ENCODE peak calls at places on chromosomes 12 and 14, in seven cellular contexts. One of them, this sample, is unnamed.

GRCh38 chr12:64160021-64160717 is 61.9 kb downstream of the KICS2 start:
- DNase-seq in stomach: no peak
- DNase-seq in CD8-positive, alpha-beta T cell: no peak
- DNase-seq in body of pancreas: no peak
- DNase-seq in BJ: no peak
- DNase-seq in mammary epithelial cell: no peak
- DNase-seq in lung: no peak
- DNase-seq in this sample: no peak

GRCh38 chr12:62730649-62731377 is 204.1 kb downstream of the PPM1H start:
- DNase-seq in stomach: no peak
- DNase-seq in CD8-positive, alpha-beta T cell: no peak
- DNase-seq in body of pancreas: no peak
- DNase-seq in BJ: no peak
- DNase-seq in mammary epithelial cell: peak; percentile 55
- DNase-seq in lung: no peak
- DNase-seq in this sample: no peak

GRCh38 chr14:93956514-93957332 is 19.6 kb downstream of the ASB2 start:
- DNase-seq in stomach: no peak
- DNase-seq in CD8-positive, alpha-beta T cell: no peak
- DNase-seq in body of pancreas: no peak
- DNase-seq in BJ: no peak
- DNase-seq in mammary epithelial cell: no peak
- DNase-seq in lung: no peak
- DNase-seq in this sample: no peak

GRCh38 chr14:90054803-90055202 is 7.0 kb upstream of the KCNK13 start:
- DNase-seq in stomach: no peak
- DNase-seq in CD8-positive, alpha-beta T cell: no peak
- DNase-seq in body of pancreas: no peak
- DNase-seq in BJ: no peak
- DNase-seq in mammary epithelial cell: no peak
- DNase-seq in lung: no peak
- DNase-seq in this sample: no peak

GRCh38 chr12:106897082-106897481 is 58.6 kb upstream of the TMEM263 start:
- DNase-seq in stomach: no peak
- DNase-seq in CD8-positive, alpha-beta T cell: no peak
- DNase-seq in body of pancreas: no peak
- DNase-seq in BJ: no peak
- DNase-seq in mammary epithelial cell: no peak
- DNase-seq in lung: no peak
- DNase-seq in this sample: no peak

GRCh38 chr14:96037891-96038557 is 1.1 kb upstream of the C14orf132 start:
- DNase-seq in stomach: peak; percentile 57
- DNase-seq in CD8-positive, alpha-beta T cell: no peak
- DNase-seq in body of pancreas: peak; percentile 45
- DNase-seq in BJ: no peak
- DNase-seq in mammary epithelial cell: peak; percentile 60
- DNase-seq in lung: peak; percentile 83
- DNase-seq in this sample: no peak

GRCh38 chr12:77584860-77585259 is 245.8 kb upstream of the NAV3 start:
- DNase-seq in stomach: no peak
- DNase-seq in CD8-positive, alpha-beta T cell: no peak
- DNase-seq in body of pancreas: no peak
- DNase-seq in BJ: no peak
- DNase-seq in mammary epithelial cell: no peak
- DNase-seq in lung: no peak
- DNase-seq in this sample: no peak

GRCh38 chr14:50425816-50426215 is 29.1 kb upstream of the CDKL1 start:
- DNase-seq in stomach: no peak
- DNase-seq in CD8-positive, alpha-beta T cell: no peak
- DNase-seq in body of pancreas: no peak
- DNase-seq in BJ: peak; percentile 40
- DNase-seq in mammary epithelial cell: no peak
- DNase-seq in lung: no peak
- DNase-seq in this sample: no peak

GRCh38 chr12:112750971-112751370 is 40.6 kb upstream of the RPH3A start:
- DNase-seq in stomach: no peak
- DNase-seq in CD8-positive, alpha-beta T cell: no peak
- DNase-seq in body of pancreas: no peak
- DNase-seq in BJ: no peak
- DNase-seq in mammary epithelial cell: peak; percentile 17
- DNase-seq in lung: no peak
- DNase-seq in this sample: peak; percentile 5

GRCh38 chr14:32087173-32087861 is 10.2 kb downstream of the ARHGAP5 start:
- DNase-seq in stomach: no peak
- DNase-seq in CD8-positive, alpha-beta T cell: no peak
- DNase-seq in body of pancreas: no peak
- DNase-seq in BJ: no peak
- DNase-seq in mammary epithelial cell: peak; percentile 38
- DNase-seq in lung: no peak
- DNase-seq in this sample: peak; percentile 34

GRCh38 chr12:112932485-112933151 is 5.7 kb upstream of the OAS3 start:
- DNase-seq in stomach: no peak
- DNase-seq in CD8-positive, alpha-beta T cell: no peak
- DNase-seq in body of pancreas: no peak
- DNase-seq in BJ: no peak
- DNase-seq in mammary epithelial cell: no peak
- DNase-seq in lung: no peak
- DNase-seq in this sample: no peak

GRCh38 chr12:32605326-32606095 is 73.6 kb upstream of the DNM1L start:
- DNase-seq in stomach: no peak
- DNase-seq in CD8-positive, alpha-beta T cell: no peak
- DNase-seq in body of pancreas: no peak
- DNase-seq in BJ: no peak
- DNase-seq in mammary epithelial cell: peak; percentile 15
- DNase-seq in lung: no peak
- DNase-seq in this sample: no peak

GRCh38 chr12:89267404-89267803 is 84.9 kb downstream of the DUSP6 start:
- DNase-seq in stomach: no peak
- DNase-seq in CD8-positive, alpha-beta T cell: no peak
- DNase-seq in body of pancreas: no peak
- DNase-seq in BJ: no peak
- DNase-seq in mammary epithelial cell: no peak
- DNase-seq in lung: no peak
- DNase-seq in this sample: no peak

GRCh38 chr12:31728289-31728916 is 418 bp downstream of the AMN1 start:
- DNase-seq in stomach: peak; percentile 47
- DNase-seq in CD8-positive, alpha-beta T cell: no peak
- DNase-seq in body of pancreas: peak; percentile 52
- DNase-seq in BJ: no peak
- DNase-seq in mammary epithelial cell: no peak
- DNase-seq in lung: no peak
- DNase-seq in this sample: no peak

GRCh38 chr12:111268738-111269572 is 99.9 kb downstream of the PHETA1 start:
- DNase-seq in stomach: no peak
- DNase-seq in CD8-positive, alpha-beta T cell: no peak
- DNase-seq in body of pancreas: no peak
- DNase-seq in BJ: no peak
- DNase-seq in mammary epithelial cell: no peak
- DNase-seq in lung: no peak
- DNase-seq in this sample: no peak

GRCh38 chr12:106301611-106302321 is 767 bp upstream of the TCP11L2 start:
- DNase-seq in stomach: peak; percentile 95
- DNase-seq in CD8-positive, alpha-beta T cell: peak; percentile 93
- DNase-seq in body of pancreas: peak; percentile 91
- DNase-seq in BJ: no peak
- DNase-seq in mammary epithelial cell: peak; percentile 65
- DNase-seq in lung: peak; percentile 84
- DNase-seq in this sample: no peak

GRCh38 chr12:54163147-54163546 is 25.6 kb downstream of the SMUG1 start:
- DNase-seq in stomach: no peak
- DNase-seq in CD8-positive, alpha-beta T cell: no peak
- DNase-seq in body of pancreas: no peak
- DNase-seq in BJ: no peak
- DNase-seq in mammary epithelial cell: no peak
- DNase-seq in lung: no peak
- DNase-seq in this sample: no peak

GRCh38 chr14:68012861-68013260 is 193.3 kb downstream of the RAD51B start:
- DNase-seq in stomach: no peak
- DNase-seq in CD8-positive, alpha-beta T cell: no peak
- DNase-seq in body of pancreas: no peak
- DNase-seq in BJ: no peak
- DNase-seq in mammary epithelial cell: no peak
- DNase-seq in lung: no peak
- DNase-seq in this sample: no peak

GRCh38 chr14:44847910-44848309 is 113.8 kb downstream of the KLHL28 start:
- DNase-seq in stomach: no peak
- DNase-seq in CD8-positive, alpha-beta T cell: no peak
- DNase-seq in body of pancreas: no peak
- DNase-seq in BJ: no peak
- DNase-seq in mammary epithelial cell: peak; percentile 17
- DNase-seq in lung: no peak
- DNase-seq in this sample: no peak

GRCh38 chr14:101373690-101374295 is 187.5 kb upstream of the DIO3 start:
- DNase-seq in stomach: no peak
- DNase-seq in CD8-positive, alpha-beta T cell: no peak
- DNase-seq in body of pancreas: no peak
- DNase-seq in BJ: no peak
- DNase-seq in mammary epithelial cell: no peak
- DNase-seq in lung: no peak
- DNase-seq in this sample: no peak

GRCh38 chr12:119914666-119915065 is 37.5 kb upstream of the CIT start:
- DNase-seq in stomach: no peak
- DNase-seq in CD8-positive, alpha-beta T cell: no peak
- DNase-seq in body of pancreas: no peak
- DNase-seq in BJ: no peak
- DNase-seq in mammary epithelial cell: no peak
- DNase-seq in lung: no peak
- DNase-seq in this sample: no peak

GRCh38 chr12:68381476-68381875 is 49.3 kb upstream of the MDM1 start:
- DNase-seq in stomach: no peak
- DNase-seq in CD8-positive, alpha-beta T cell: no peak
- DNase-seq in body of pancreas: no peak
- DNase-seq in BJ: no peak
- DNase-seq in mammary epithelial cell: no peak
- DNase-seq in lung: no peak
- DNase-seq in this sample: no peak

GRCh38 chr12:31033681-31034080 is 40.0 kb upstream of the DDX11 start:
- DNase-seq in stomach: no peak
- DNase-seq in CD8-positive, alpha-beta T cell: no peak
- DNase-seq in body of pancreas: no peak
- DNase-seq in BJ: no peak
- DNase-seq in mammary epithelial cell: no peak
- DNase-seq in lung: no peak
- DNase-seq in this sample: no peak

GRCh38 chr12:5343711-5344110 is 88.2 kb upstream of the NTF3 start:
- DNase-seq in stomach: no peak
- DNase-seq in CD8-positive, alpha-beta T cell: no peak
- DNase-seq in body of pancreas: no peak
- DNase-seq in BJ: no peak
- DNase-seq in mammary epithelial cell: peak; percentile 6
- DNase-seq in lung: no peak
- DNase-seq in this sample: no peak

GRCh38 chr12:21852251-21852650 is 77.7 kb upstream of the KCNJ8 start:
- DNase-seq in stomach: no peak
- DNase-seq in CD8-positive, alpha-beta T cell: no peak
- DNase-seq in body of pancreas: no peak
- DNase-seq in BJ: no peak
- DNase-seq in mammary epithelial cell: no peak
- DNase-seq in lung: no peak
- DNase-seq in this sample: no peak

GRCh38 chr14:71931492-71932228 is 569 bp upstream of the RGS6 start:
- DNase-seq in stomach: no peak
- DNase-seq in CD8-positive, alpha-beta T cell: no peak
- DNase-seq in body of pancreas: peak; percentile 9
- DNase-seq in BJ: no peak
- DNase-seq in mammary epithelial cell: no peak
- DNase-seq in lung: no peak
- DNase-seq in this sample: no peak

GRCh38 chr14:71933026-71933587 is 878 bp downstream of the RGS6 start:
- DNase-seq in stomach: no peak
- DNase-seq in CD8-positive, alpha-beta T cell: no peak
- DNase-seq in body of pancreas: no peak
- DNase-seq in BJ: no peak
- DNase-seq in mammary epithelial cell: peak; percentile 10
- DNase-seq in lung: no peak
- DNase-seq in this sample: no peak

GRCh38 chr14:71932229-71932951 is at the start of gene RGS6:
- DNase-seq in stomach: peak; percentile 28
- DNase-seq in CD8-positive, alpha-beta T cell: no peak
- DNase-seq in body of pancreas: peak; percentile 18
- DNase-seq in BJ: no peak
- DNase-seq in mammary epithelial cell: peak; percentile 70
- DNase-seq in lung: peak; percentile 29
- DNase-seq in this sample: no peak
- H3K4me3 ChIP-seq in stomach: peak within 1 kb of the TSS; percentile 52
- H3K4me3 ChIP-seq in CD8-positive, alpha-beta T cell: no peak within 1 kb of the TSS
- H3K4me3 ChIP-seq in body of pancreas: no peak within 1 kb of the TSS
- H3K4me3 ChIP-seq in BJ: no peak within 1 kb of the TSS
- H3K4me3 ChIP-seq in mammary epithelial cell: peak within 1 kb of the TSS; percentile 20
- H3K4me3 ChIP-seq in lung: peak within 1 kb of the TSS; percentile 53
- H3K4me3 ChIP-seq in this sample: no peak within 1 kb of the TSS

DNA sequence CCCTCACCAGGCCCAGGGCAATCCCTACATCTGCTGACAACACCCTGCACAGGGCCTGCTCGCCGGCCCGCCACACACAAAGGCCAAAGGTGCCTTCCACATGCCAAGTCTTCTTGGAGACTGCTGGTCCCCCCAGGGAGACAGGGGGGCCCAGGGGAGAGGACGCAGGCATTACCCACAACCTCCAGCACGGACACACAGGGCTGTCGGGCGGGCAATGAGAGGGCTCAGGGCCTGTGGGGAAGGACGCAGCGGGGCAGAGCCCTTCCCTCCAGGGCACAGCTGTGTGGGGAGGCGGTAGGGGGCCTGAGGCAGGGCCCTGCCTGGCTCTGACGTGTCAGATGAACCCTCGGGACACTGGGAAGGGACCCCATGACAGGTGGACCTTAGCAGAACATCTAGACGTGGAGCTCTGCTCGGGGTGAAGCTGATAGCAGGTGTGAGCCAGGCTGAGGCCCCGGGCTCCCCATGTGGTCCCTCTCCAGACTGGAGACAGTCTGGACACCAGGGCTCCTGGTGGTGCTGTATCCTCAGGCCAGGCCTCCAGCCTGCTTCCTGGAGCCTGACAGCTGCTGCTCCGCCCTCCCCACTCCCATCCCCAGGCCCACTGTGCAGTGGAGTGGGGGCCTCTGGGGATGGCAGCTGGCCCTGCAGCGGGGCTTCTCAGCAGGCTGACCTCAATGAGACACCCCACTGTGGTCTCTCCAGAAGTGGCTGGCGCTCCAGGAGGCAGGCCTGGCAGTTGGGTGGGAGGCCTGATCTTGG is 31.6 kb upstream of the NUDT14 start:
- DNase-seq in stomach: no peak
- DNase-seq in CD8-positive, alpha-beta T cell: no peak
- DNase-seq in body of pancreas: no peak
- DNase-seq in BJ: no peak
- DNase-seq in mammary epithelial cell: no peak
- DNase-seq in lung: no peak
- DNase-seq in this sample: no peak
- TF ChIP-seq CTCF in stomach: no peak
- TF ChIP-seq CTCF in CD8-positive, alpha-beta T cell: no peak
- TF ChIP-seq CTCF in body of pancreas: no peak
- TF ChIP-seq CTCF in BJ: no peak
- TF ChIP-seq CTCF in mammary epithelial cell: no peak
- TF ChIP-seq CTCF in lung: no peak
- TF ChIP-seq CTCF in this sample: no peak

GRCh38 chr12:122228092-122228491 is 2.2 kb upstream of the DIABLO start:
- DNase-seq in stomach: no peak
- DNase-seq in CD8-positive, alpha-beta T cell: no peak
- DNase-seq in body of pancreas: no peak
- DNase-seq in BJ: no peak
- DNase-seq in mammary epithelial cell: no peak
- DNase-seq in lung: no peak
- DNase-seq in this sample: no peak
- H3K36me3 ChIP-seq in stomach: peaks cover 19% of the 10 kb centered on the region
- H3K36me3 ChIP-seq in CD8-positive, alpha-beta T cell: peaks cover 23% of the 10 kb centered on the region
- H3K36me3 ChIP-seq in body of pancreas: peaks cover 12% of the 10 kb centered on the region
- H3K36me3 ChIP-seq in BJ: peaks cover 8% of the 10 kb centered on the region
- H3K36me3 ChIP-seq in mammary epithelial cell: peaks cover 1% of the 10 kb centered on the region
- H3K36me3 ChIP-seq in lung: peaks cover 14% of the 10 kb centered on the region
- H3K36me3 ChIP-seq in this sample: no peaks in the 10 kb centered on the region

GRCh38 chr14:75531256-75531655 is 9.0 kb downstream of the BATF start:
- DNase-seq in stomach: no peak
- DNase-seq in CD8-positive, alpha-beta T cell: no peak
- DNase-seq in body of pancreas: no peak
- DNase-seq in BJ: no peak
- DNase-seq in mammary epithelial cell: no peak
- DNase-seq in lung: no peak
- DNase-seq in this sample: no peak
- H3K4me3 ChIP-seq in stomach: no peak overlapping the region
- H3K4me3 ChIP-seq in CD8-positive, alpha-beta T cell: no peak overlapping the region
- H3K4me3 ChIP-seq in body of pancreas: no peak overlapping the region
- H3K4me3 ChIP-seq in BJ: no peak overlapping the region
- H3K4me3 ChIP-seq in mammary epithelial cell: no peak overlapping the region
- H3K4me3 ChIP-seq in lung: no peak overlapping the region
- H3K4me3 ChIP-seq in this sample: no peak overlapping the region

This sample was measured in kidney epithelial cell.